ENCODE peak calls at places on chromosomes 12 and 14, in nine cellular contexts. O is fibroblast of lung, P is coronary artery, B is AG09309, U is mesenchymal stem cell, I is HepG2, N is brain microvascular endothelial cell, R is H7, D is upper lobe of right lung. C is an unnamed sample.

GRCh38 chr12:71594214-71594948 is 69.3 kb downstream of the ZFC3H1 start:
- DNase-seq in O (no peak), U (peak), I (peak), N (peak), R (no peak), D (no peak), P (no peak), B (no peak), C (no peak)

GRCh38 chr14:97276573-97276972 is 479.4 kb downstream of the VRK1 start:
- DNase-seq in N (no peak), O (peak), D (no peak), U (no peak), I (no peak), R (no peak), P (no peak), B (no peak), C (no peak)

GRCh38 chr14:101357559-101358319 is 203.6 kb upstream of the DIO3 start:
- DNase-seq in U (no peak), R (peak), I (no peak), O (no peak), P (no peak), B (no peak), N (no peak), D (no peak), C (no peak)

GRCh38 chr14:87712386-87713113 is 280.4 kb downstream of the GALC start:
- DNase-seq in U (peak), R (peak), P (no peak), O (peak), D (no peak), B (no peak), I (no peak), N (no peak), C (no peak)

GRCh38 chr14:36661506-36662257 is at the start of gene PAX9:
- DNase-seq in O (peak), N (peak), R (peak), D (peak), U (peak), I (peak), P (no peak), B (peak), C (peak)

GRCh38 chr12:54933381-54933780 is 51.2 kb downstream of the TESPA1 start:
- DNase-seq in I (no peak), P (no peak), N (peak), B (no peak), U (no peak), O (peak), D (no peak), R (no peak), C (no peak)

GRCh38 chr12:14664434-14665023 is 31.9 kb downstream of the GUCY2C start:
- DNase-seq in R (no peak), I (peak), P (no peak), N (peak), U (peak), O (peak), B (peak), D (no peak), C (peak)

GRCh38 chr14:55585854-55586253 is 5.8 kb downstream of the KTN1 start:
- DNase-seq in U (peak), R (no peak), O (peak), I (no peak), D (no peak), P (no peak), N (no peak), B (no peak), C (no peak)

GRCh38 chr14:104886690-104887622 is 21.9 kb downstream of the CEP170B start:
- DNase-seq in O (no peak), B (no peak), R (peak), N (no peak), P (no peak), I (no peak), D (peak), U (no peak), C (no peak)

GRCh38 chr12:130715996-130716917 is at the start of gene RIMBP2:
- DNase-seq in P (peak), U (peak), B (no peak), R (peak), I (no peak), O (peak), N (peak), D (no peak), C (peak)

GRCh38 chr12:30105505-30105904 is 321.8 kb upstream of the TMTC1 start:
- DNase-seq in I (no peak), O (no peak), U (no peak), P (no peak), R (no peak), N (no peak), B (no peak), D (no peak), C (no peak)

GRCh38 chr12:51217133-51217967 is 512 bp downstream of the POU6F1 start:
- DNase-seq in N (peak), B (no peak), D (peak), O (peak), P (peak), U (peak), I (no peak), R (peak), C (no peak)

GRCh38 chr14:69572634-69573135 is 2.0 kb downstream of the CCDC177 start:
- DNase-seq in I (no peak), B (no peak), R (peak), D (peak), N (no peak), U (no peak), P (no peak), O (no peak), C (no peak)

GRCh38 chr14:69573841-69574265 is 818 bp downstream of the CCDC177 start:
- DNase-seq in R (peak), P (no peak), N (no peak), B (no peak), D (no peak), I (no peak), U (no peak), O (no peak), C (no peak)

GRCh38 chr14:69573205-69573840 is 1.3 kb downstream of the CCDC177 start:
- DNase-seq in B (no peak), I (no peak), N (no peak), P (no peak), D (peak), U (no peak), R (peak), O (no peak), C (no peak)

GRCh38 chr14:69574954-69575295 is 254 bp upstream of the CCDC177 start:
- DNase-seq in O (no peak), B (no peak), P (no peak), D (no peak), I (no peak), R (no peak), U (no peak), N (no peak), C (no peak)

GRCh38 chr14:69574266-69574953 is at the start of gene CCDC177:
- DNase-seq in U (peak), O (peak), P (no peak), I (peak), D (peak), B (no peak), N (peak), R (peak), C (no peak)
- H3K4me3 ChIP-seq in U (peak), O (no peak), P (peak), I (peak), D (peak), B (peak), N (peak), R (peak), C (peak)

DNA sequence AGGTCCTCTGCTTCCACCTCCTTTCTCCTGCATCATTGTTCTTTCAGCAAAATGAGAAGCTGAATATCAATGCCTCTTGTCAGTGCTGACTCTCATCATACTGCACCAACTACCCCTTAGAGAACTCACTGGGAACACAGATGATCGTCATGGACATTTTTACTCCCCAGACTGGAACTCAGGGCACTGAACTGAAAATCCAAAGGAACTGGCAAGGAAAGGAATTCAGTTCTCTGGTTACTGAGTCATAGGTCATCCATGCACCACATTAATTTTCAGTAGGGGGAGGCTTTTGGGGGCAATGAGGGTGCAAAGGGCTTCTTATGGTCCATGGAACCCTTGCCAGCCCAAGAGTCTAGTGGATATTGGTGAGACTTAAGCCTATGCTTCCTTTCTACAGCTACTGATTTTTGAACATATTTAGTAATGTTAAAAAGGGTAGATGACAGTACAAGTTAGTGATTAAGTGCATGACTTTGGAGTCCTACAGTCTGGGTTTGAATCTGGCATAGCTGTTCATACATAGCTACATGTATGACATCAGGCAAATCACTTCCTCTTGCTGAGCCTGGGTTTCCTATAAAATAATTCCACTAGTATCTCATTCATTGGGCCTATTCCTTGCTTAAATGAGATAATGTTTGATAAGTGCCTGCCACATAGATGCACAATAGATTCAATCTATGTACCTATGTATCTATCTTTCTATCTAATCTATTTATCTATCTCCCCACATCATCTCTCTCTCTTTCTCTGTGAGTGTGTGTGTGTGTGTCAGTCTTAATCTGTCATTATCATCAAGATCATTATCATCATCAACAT is 29.2 kb downstream of the BBS10 start:
- DNase-seq in D (no peak), R (no peak), P (no peak), B (no peak), O (no peak), N (no peak), U (no peak), I (no peak), C (no peak)
- H3K4me3 ChIP-seq in D (no peak), R (no peak), P (no peak), B (no peak), O (no peak), N (no peak), U (no peak), I (no peak), C (no peak)

GRCh38 chr14:103126873-103127304 is 3.6 kb downstream of the TNFAIP2 start:
- DNase-seq in U (no peak), N (no peak), R (peak), O (peak), P (no peak), I (peak), B (no peak), D (peak), C (no peak)
- H3K4me3 ChIP-seq in U (peak), N (no peak), R (peak), O (no peak), P (peak), I (no peak), B (no peak), D (peak), C (peak)

GRCh38 chr14:32898876-32899275 is 39.8 kb upstream of the NPAS3 start:
- DNase-seq in I (no peak), P (no peak), N (no peak), B (no peak), O (no peak), R (no peak), U (no peak), D (no peak), C (no peak)

GRCh38 chr14:32897724-32898064 is 41.0 kb upstream of the NPAS3 start:
- DNase-seq in O (no peak), U (no peak), R (no peak), B (no peak), D (no peak), I (no peak), P (no peak), N (no peak), C (no peak)

GRCh38 chr14:32900602-32901001 is 38.1 kb upstream of the NPAS3 start:
- DNase-seq in R (no peak), P (no peak), B (no peak), N (no peak), O (peak), U (peak), I (no peak), D (no peak), C (no peak)

DNA sequence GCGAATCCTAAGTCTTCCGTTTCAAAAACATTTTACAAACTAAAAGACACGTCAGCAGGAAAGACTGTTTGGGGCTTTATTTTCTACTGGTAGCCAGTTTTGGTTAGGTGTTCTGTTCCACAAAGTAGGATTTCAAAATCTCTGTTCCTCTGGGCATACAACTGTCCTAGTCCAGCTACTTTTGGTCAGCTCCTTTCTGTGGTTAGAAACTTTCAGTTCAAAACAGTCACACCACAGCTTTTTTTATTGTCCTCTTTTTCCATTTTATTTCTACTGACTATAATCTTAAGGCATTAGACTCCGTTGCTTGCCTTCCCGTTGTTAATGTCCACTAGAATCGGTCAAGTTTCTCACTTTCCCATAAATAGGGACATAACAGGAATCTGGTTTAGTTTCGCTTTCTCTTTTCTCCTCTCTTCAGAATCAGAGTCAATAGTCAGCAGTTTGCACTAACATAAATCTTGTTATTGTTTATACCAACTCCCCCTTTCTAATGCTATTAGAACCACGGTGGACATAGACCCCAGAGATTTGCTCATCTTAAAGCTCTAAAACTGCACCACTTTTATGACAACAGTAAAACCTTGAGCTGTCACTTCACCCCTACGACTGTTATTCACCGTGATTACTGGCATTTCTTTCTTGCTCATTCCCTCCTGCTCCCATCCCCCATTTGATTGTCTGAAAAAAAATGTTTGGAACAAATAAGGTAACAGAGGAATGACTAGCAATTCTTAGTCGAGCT is 41.5 kb upstream of the NPAS3 start:
- DNase-seq in U (peak), P (no peak), N (peak), O (peak), R (no peak), D (no peak), I (peak), B (peak), C (no peak)
- H3K4me3 ChIP-seq in U (no peak), P (peak), N (peak), O (peak), R (no peak), D (peak), I (peak), B (peak), C (peak)

C was measured in skeletal muscle cell.